ENCODE peak calls at places on chromosomes 1 and 21, in four cellular contexts. One of them, this sample, is unnamed. For H3K4me1, the result is how much of the 10 kb centered on the place peaks cover.

GRCh38 chr1:90413519-90413918 is 303.6 kb downstream of the BARHL2 start:
- DNase-seq in heart right ventricle: no peak
- DNase-seq in GM23248: no peak
- DNase-seq in mesendoderm: no peak
- DNase-seq in this sample: no peak

GRCh38 chr1:41509270-41509671 is 24.8 kb upstream of the EDN2 start:
- DNase-seq in heart right ventricle: no peak
- DNase-seq in GM23248: no peak
- DNase-seq in mesendoderm: no peak
- DNase-seq in this sample: peak

GRCh38 chr1:112818990-112819689 is 104.0 kb upstream of the PPM1J start:
- DNase-seq in heart right ventricle: peak
- DNase-seq in GM23248: peak
- DNase-seq in mesendoderm: peak
- DNase-seq in this sample: peak

GRCh38 chr1:170864238-170864637 is 71.1 kb upstream of the MROH9 start:
- DNase-seq in heart right ventricle: peak
- DNase-seq in GM23248: peak
- DNase-seq in mesendoderm: no peak
- DNase-seq in this sample: no peak

GRCh38 chr1:54572236-54572850 is 24.3 kb downstream of the ACOT11 start:
- DNase-seq in heart right ventricle: no peak
- DNase-seq in GM23248: no peak
- DNase-seq in mesendoderm: peak
- DNase-seq in this sample: no peak

GRCh38 chr1:154750681-154751665 is 119.1 kb downstream of the KCNN3 start:
- DNase-seq in heart right ventricle: no peak
- DNase-seq in GM23248: peak
- DNase-seq in mesendoderm: no peak
- DNase-seq in this sample: no peak

GRCh38 chr1:239189998-239190512 is 196.3 kb upstream of the CHRM3 start:
- DNase-seq in heart right ventricle: no peak
- DNase-seq in GM23248: no peak
- DNase-seq in mesendoderm: no peak
- DNase-seq in this sample: no peak

GRCh38 chr1:55632906-55633305 is 417.7 kb upstream of the USP24 start:
- DNase-seq in heart right ventricle: no peak
- DNase-seq in GM23248: no peak
- DNase-seq in mesendoderm: peak
- DNase-seq in this sample: no peak

GRCh38 chr1:11796036-11796828 is 9.5 kb downstream of the MTHFR start:
- DNase-seq in heart right ventricle: peak
- DNase-seq in GM23248: no peak
- DNase-seq in mesendoderm: no peak
- DNase-seq in this sample: peak

GRCh38 chr1:91672601-91673161 is 172.0 kb downstream of the CDC7 start:
- DNase-seq in heart right ventricle: no peak
- DNase-seq in GM23248: no peak
- DNase-seq in mesendoderm: no peak
- DNase-seq in this sample: no peak
- H3K4me1 ChIP-seq in heart right ventricle: under half
- H3K4me1 ChIP-seq in GM23248: under half
- H3K4me1 ChIP-seq in mesendoderm: under half
- H3K4me1 ChIP-seq in this sample: under half

DNA sequence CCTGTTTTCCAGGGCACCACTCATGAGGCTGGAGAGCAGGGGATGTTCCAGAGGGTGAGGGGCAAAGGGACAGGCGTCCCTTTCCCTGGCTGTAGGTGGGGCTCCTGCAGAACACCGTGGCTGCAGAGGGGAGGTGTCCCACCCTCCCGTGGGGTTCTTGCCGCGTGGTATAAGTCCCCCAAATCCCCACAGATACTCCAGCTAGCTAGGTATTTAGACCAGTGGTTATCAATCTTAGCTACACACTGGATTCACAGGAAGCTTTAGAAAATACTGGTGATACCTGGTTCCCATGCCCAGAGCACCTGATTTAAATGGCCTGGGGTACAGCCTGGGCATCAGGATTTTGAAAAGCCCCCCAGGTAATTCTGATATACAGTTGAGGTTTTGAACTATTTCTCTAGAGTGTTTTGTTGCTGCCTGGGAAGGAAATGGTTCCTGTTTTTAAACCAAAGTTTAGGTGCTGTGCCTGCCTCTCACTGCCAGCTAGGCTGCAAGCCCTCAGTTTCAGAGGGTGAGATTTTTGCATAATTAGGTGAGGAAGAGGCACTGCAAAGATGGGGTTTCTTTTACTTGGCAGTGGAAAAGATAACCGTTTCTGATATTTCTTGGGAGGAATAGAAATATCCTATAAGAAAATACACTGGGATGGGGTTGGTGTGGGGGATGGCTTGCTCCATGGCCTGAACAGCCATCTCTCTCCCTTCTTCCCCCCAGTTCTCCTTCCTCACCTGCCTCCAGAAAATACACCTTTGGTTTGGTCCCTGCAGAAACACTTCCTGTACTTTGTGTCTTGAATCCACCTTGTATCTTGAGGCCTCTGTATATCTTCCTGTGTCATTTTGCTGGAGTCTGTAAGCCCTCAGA is 51.7 kb downstream of the RASSF5 start:
- DNase-seq in heart right ventricle: no peak
- DNase-seq in GM23248: no peak
- DNase-seq in mesendoderm: no peak
- DNase-seq in this sample: no peak
- H3K4me1 ChIP-seq in heart right ventricle: under half
- H3K4me1 ChIP-seq in GM23248: under half
- H3K4me1 ChIP-seq in mesendoderm: under half
- H3K4me1 ChIP-seq in this sample: half or more

GRCh38 chr1:179030130-179030529 is 4.4 kb downstream of the FAM20B start:
- DNase-seq in heart right ventricle: no peak
- DNase-seq in GM23248: no peak
- DNase-seq in mesendoderm: no peak
- DNase-seq in this sample: no peak
- H3K4me1 ChIP-seq in heart right ventricle: half or more
- H3K4me1 ChIP-seq in GM23248: under half
- H3K4me1 ChIP-seq in mesendoderm: under half
- H3K4me1 ChIP-seq in this sample: under half

GRCh38 chr1:9510130-9510529 is 29.1 kb upstream of the SLC25A33 start:
- DNase-seq in heart right ventricle: no peak
- DNase-seq in GM23248: no peak
- DNase-seq in mesendoderm: no peak
- DNase-seq in this sample: no peak
- H3K4me1 ChIP-seq in heart right ventricle: under half
- H3K4me1 ChIP-seq in GM23248: under half
- H3K4me1 ChIP-seq in mesendoderm: under half
- H3K4me1 ChIP-seq in this sample: under half

GRCh38 chr21:43858806-43859648 is 6.0 kb upstream of the AGPAT3 start:
- DNase-seq in heart right ventricle: no peak
- DNase-seq in GM23248: no peak
- DNase-seq in mesendoderm: no peak
- DNase-seq in this sample: no peak
- H3K4me1 ChIP-seq in heart right ventricle: under half
- H3K4me1 ChIP-seq in GM23248: under half
- H3K4me1 ChIP-seq in mesendoderm: under half
- H3K4me1 ChIP-seq in this sample: under half

DNA sequence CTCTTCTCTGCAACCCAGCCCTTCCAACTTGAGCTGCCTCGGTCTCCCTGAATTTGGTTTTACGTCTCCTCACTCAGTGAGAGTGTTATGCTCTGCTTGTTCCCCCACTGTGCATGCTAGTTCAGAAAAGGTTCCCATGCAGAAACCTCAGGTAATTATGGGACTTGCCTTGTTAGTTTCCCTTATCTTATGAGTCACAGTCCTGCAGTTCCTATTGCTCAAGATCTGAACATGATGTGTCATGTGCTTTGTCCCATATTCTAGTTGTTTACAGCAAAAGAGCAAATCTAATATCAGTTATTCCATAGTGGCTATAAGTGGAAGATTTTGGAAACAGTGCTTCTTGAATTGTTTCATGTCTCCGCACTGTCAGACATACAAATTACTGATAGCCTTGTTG is 74.4 kb downstream of the DUSP10 start:
- DNase-seq in heart right ventricle: no peak
- DNase-seq in GM23248: peak
- DNase-seq in mesendoderm: no peak
- DNase-seq in this sample: no peak
- H3K4me1 ChIP-seq in heart right ventricle: under half
- H3K4me1 ChIP-seq in GM23248: under half
- H3K4me1 ChIP-seq in mesendoderm: under half
- H3K4me1 ChIP-seq in this sample: under half

GRCh38 chr1:182301026-182301436 is 90.6 kb downstream of the GLUL start:
- DNase-seq in heart right ventricle: no peak
- DNase-seq in GM23248: no peak
- DNase-seq in mesendoderm: no peak
- DNase-seq in this sample: no peak
- H3K4me1 ChIP-seq in heart right ventricle: under half
- H3K4me1 ChIP-seq in GM23248: under half
- H3K4me1 ChIP-seq in mesendoderm: under half
- H3K4me1 ChIP-seq in this sample: under half

DNA sequence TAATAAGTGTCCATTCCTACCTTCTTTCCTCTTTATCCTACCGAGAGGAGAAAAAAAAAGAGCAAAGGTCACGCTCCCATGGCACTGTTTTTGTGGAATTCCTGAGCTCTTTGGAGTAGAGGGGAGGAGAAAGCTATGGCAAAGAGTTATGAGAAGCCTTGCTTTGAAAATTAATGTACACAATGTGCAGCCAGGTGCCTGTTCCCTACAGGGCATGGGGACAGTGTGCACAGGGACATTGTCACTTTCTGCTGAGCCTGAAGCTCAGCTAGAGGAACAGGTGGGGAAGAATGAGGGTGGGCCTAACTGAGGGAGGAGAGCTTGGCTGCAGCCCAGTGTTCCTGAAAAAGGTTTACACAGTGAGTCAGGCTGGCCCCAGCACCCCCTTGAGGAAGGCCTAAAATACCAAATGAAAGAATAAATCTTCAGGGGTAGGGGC is 66.1 kb downstream of the PLXNA2 start:
- DNase-seq in heart right ventricle: no peak
- DNase-seq in GM23248: no peak
- DNase-seq in mesendoderm: peak
- DNase-seq in this sample: no peak
- H3K4me1 ChIP-seq in heart right ventricle: half or more
- H3K4me1 ChIP-seq in GM23248: under half
- H3K4me1 ChIP-seq in mesendoderm: under half
- H3K4me1 ChIP-seq in this sample: half or more

DNA sequence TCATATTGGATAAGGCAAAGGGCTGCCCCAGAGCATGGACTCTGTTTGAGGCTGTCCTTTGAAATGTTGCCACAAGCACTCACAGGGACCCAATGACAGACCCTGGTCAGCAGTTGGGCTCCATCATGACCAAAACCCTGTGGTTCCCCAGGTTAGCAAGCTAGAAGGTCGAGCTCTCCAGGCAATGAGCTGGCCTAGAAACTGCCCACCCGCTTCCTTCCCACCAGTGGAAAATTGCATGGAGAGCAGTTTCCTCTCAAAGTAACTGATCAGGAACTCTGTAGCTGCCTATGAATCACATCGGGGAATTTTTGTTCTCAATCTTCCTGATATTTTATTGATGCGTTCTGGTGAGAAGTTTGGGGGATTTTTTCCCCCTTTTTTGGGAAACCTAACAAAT is 52.8 kb downstream of the FHAD1 start:
- DNase-seq in heart right ventricle: no peak
- DNase-seq in GM23248: no peak
- DNase-seq in mesendoderm: no peak
- DNase-seq in this sample: no peak
- H3K4me1 ChIP-seq in heart right ventricle: under half
- H3K4me1 ChIP-seq in GM23248: under half
- H3K4me1 ChIP-seq in mesendoderm: under half
- H3K4me1 ChIP-seq in this sample: under half

GRCh38 chr1:27634982-27635362 is at the start of gene FGR:
- DNase-seq in heart right ventricle: no peak
- DNase-seq in GM23248: no peak
- DNase-seq in mesendoderm: no peak
- DNase-seq in this sample: peak

GRCh38 chr1:27632387-27633297 is 2.3 kb downstream of the FGR start:
- DNase-seq in heart right ventricle: no peak
- DNase-seq in GM23248: no peak
- DNase-seq in mesendoderm: no peak
- DNase-seq in this sample: no peak

GRCh38 chr1:27634166-27634981 is 611 bp downstream of the FGR start:
- DNase-seq in heart right ventricle: peak
- DNase-seq in GM23248: peak
- DNase-seq in mesendoderm: no peak
- DNase-seq in this sample: peak

GRCh38 chr1:27633640-27634165 is 1.3 kb downstream of the FGR start:
- DNase-seq in heart right ventricle: no peak
- DNase-seq in GM23248: no peak
- DNase-seq in mesendoderm: no peak
- DNase-seq in this sample: no peak

DNA sequence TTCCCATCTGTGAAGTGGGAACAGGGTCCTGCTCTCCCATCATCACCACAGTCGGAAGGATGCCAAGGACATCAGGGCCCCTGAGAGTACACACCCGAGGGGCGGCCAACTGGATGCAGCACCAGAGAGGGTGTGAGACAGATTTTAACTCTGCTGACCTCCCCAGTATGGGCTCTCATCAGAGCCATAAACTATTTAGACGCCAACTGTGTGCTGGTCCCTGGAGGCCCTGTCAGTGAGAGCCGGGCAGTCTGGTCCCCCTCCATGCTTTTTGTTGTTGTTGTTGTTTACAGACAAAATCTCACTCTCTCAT is 1.7 kb downstream of the FGR start:
- DNase-seq in heart right ventricle: no peak
- DNase-seq in GM23248: no peak
- DNase-seq in mesendoderm: no peak
- DNase-seq in this sample: no peak
- H3K4me1 ChIP-seq in heart right ventricle: under half
- H3K4me1 ChIP-seq in GM23248: under half
- H3K4me1 ChIP-seq in mesendoderm: under half
- H3K4me1 ChIP-seq in this sample: under half